ENCODE peak calls at places on chromosomes 7 and 10, in six cellular contexts. I is pancreas, X is adrenal gland, C is left ventricle myocardium inferior, O is cardiac muscle cell, S is K562. F is an unnamed sample.
A peak's percentile ranks its signal among the peaks of the same experiment; 100 is the strongest.

GRCh38 chr7:92916751-92917369 is 80.5 kb upstream of the CDK6 start:
- DNase-seq in I (peak; percentile 44), X (no peak), C (no peak), O (peak; percentile 74), S (no peak), F (peak; percentile 82)

GRCh38 chr10:123642293-123642692 is 23.9 kb upstream of the GPR26 start:
- DNase-seq in I (no peak), X (peak; percentile 18), C (no peak), O (no peak), S (no peak), F (no peak)

GRCh38 chr7:134836447-134836846 is 57.0 kb downstream of the CALD1 start:
- DNase-seq in I (no peak), X (no peak), C (no peak), O (peak; percentile 96), S (no peak), F (no peak)

GRCh38 chr10:78381072-78381471 is 347.4 kb downstream of the RPS24 start:
- DNase-seq in I (no peak), X (no peak), C (no peak), O (no peak), S (peak; percentile 37), F (no peak)

GRCh38 chr10:6610647-6611046 is 30.6 kb upstream of the PRKCQ start:
- DNase-seq in I (no peak), X (no peak), C (no peak), O (no peak), S (no peak), F (no peak)

GRCh38 chr10:19964625-19965024 is 148.4 kb downstream of the PLXDC2 start:
- DNase-seq in I (no peak), X (no peak), C (no peak), O (no peak), S (no peak), F (no peak)

GRCh38 chr7:4244635-4245034 is 437.5 kb upstream of the FOXK1 start:
- DNase-seq in I (no peak), X (no peak), C (no peak), O (no peak), S (no peak), F (no peak)

GRCh38 chr10:91010952-91011351 is 90.1 kb upstream of the ANKRD1 start:
- DNase-seq in I (no peak), X (no peak), C (no peak), O (no peak), S (no peak), F (no peak)

GRCh38 chr10:120420421-120420820 is 36.6 kb upstream of the PLPP4 start:
- DNase-seq in I (no peak), X (no peak), C (no peak), O (no peak), S (no peak), F (no peak)

GRCh38 chr7:28473567-28474266 is 61.4 kb downstream of the CREB5 start:
- DNase-seq in I (no peak), X (no peak), C (peak; percentile 53), O (no peak), S (no peak), F (no peak)

GRCh38 chr7:78388982-78389381 is 590.4 kb downstream of the PHTF2 start:
- DNase-seq in I (no peak), X (no peak), C (no peak), O (no peak), S (no peak), F (no peak)

GRCh38 chr10:6215241-6215640 is 12.5 kb downstream of the PFKFB3 start:
- DNase-seq in I (no peak), X (no peak), C (no peak), O (no peak), S (no peak), F (no peak)

GRCh38 chr7:131170440-131171105 is 157.1 kb upstream of the MKLN1 start:
- DNase-seq in I (no peak), X (no peak), C (no peak), O (peak; percentile 22), S (no peak), F (no peak)

GRCh38 chr7:107387573-107388219 is 82.2 kb upstream of the GPR22 start:
- DNase-seq in I (no peak), X (no peak), C (no peak), O (peak; percentile 42), S (no peak), F (no peak)

GRCh38 chr7:87028636-87029035 is 30.8 kb downstream of the ELAPOR2 start:
- DNase-seq in I (no peak), X (no peak), C (no peak), O (no peak), S (peak; percentile 61), F (peak; percentile 25)

GRCh38 chr7:33040803-33041516 is 21.6 kb downstream of the NT5C3A start:
- DNase-seq in I (peak; percentile 46), X (peak; percentile 45), C (no peak), O (peak; percentile 36), S (peak; percentile 35), F (peak; percentile 90)

GRCh38 chr10:500876-501275 is 188.6 kb downstream of the DIP2C start:
- DNase-seq in I (no peak), X (no peak), C (no peak), O (peak; percentile 45), S (no peak), F (no peak)

GRCh38 chr7:156889089-156889488 is 3.9 kb downstream of the LMBR1 start:
- DNase-seq in I (no peak), X (no peak), C (no peak), O (no peak), S (no peak), F (no peak)

GRCh38 chr7:85685901-85686300 is 499.0 kb upstream of the SEMA3D start:
- DNase-seq in I (no peak), X (no peak), C (no peak), O (peak; percentile 12), S (no peak), F (no peak)

GRCh38 chr7:73706122-73707044 is 13.1 kb downstream of the STX1A start:
- DNase-seq in I (no peak), X (no peak), C (no peak), O (no peak), S (peak; percentile 73), F (no peak)

GRCh38 chr7:19107392-19108147 is 9.9 kb downstream of the TWIST1 start:
- DNase-seq in I (no peak), X (peak; percentile 23), C (no peak), O (peak; percentile 82), S (no peak), F (no peak)

GRCh38 chr7:32890010-32890552 is 1.5 kb downstream of the KBTBD2 start:
- DNase-seq in I (no peak), X (no peak), C (no peak), O (peak; percentile 58), S (no peak), F (no peak)

DNA sequence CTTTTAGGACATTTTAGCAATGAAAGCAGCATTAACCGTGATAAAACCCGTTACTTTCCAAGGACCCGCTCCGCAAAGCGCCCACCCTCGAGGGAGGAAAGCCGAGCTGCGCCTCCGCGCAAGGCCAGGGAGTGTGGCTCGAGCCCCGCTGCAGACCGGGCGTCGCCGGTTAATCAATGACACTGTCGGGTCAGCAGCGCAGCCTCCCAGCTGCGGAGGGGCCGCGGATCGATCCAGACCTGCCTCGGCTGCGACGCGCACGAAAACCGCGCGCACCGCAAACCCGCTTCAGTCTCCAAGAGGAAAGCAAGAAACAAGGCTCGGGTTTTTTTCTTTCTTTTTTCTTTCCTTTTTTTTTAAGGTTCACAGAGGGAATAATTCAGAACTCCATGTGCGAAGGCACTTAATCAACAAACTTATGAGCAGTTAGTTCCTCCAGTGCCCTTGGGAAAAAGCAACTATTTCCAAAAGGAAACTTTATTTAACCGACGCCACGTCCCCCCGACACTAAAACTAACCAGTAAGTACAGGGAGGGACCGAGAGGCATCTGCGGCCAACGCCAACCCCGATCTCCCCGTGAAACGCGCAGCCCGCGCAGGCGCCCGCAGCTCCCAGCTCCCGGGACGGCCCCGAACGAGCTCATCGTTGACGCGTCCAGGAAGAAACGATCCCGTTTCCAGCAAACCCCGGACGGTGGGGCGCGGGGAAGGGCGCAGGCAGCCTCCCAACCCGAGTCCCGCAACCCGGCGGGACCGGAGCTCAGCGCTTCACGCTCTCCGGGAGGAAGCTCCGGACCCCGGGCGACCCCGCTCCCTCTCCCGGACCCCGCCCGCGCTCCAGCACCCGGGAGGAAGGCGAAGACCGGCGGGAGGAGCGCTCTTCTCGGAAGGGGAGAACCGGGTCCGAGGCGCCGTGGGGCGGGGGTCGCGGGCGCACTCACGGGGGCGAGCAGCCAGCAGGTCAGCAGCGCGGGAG is 599 bp downstream of the VIPR2 start:
- DNase-seq in I (peak; percentile 44), X (no peak), C (peak; percentile 55), O (no peak), S (no peak), F (no peak)
- H3K4me3 ChIP-seq in I (peak overlapping the region; percentile 11), X (no peak overlapping the region), C (peak overlapping the region; percentile 85), O (peak overlapping the region; percentile 42), S (no peak overlapping the region), F (no peak overlapping the region)

GRCh38 chr10:99534456-99534938 is 1.8 kb downstream of the NKX2-3 start:
- DNase-seq in I (no peak), X (no peak), C (no peak), O (no peak), S (no peak), F (no peak)

GRCh38 chr10:99535764-99536399 is 3.1 kb downstream of the NKX2-3 start:
- DNase-seq in I (no peak), X (no peak), C (no peak), O (no peak), S (no peak), F (no peak)

GRCh38 chr10:99533496-99534455 is 1.0 kb downstream of the NKX2-3 start:
- DNase-seq in I (no peak), X (no peak), C (no peak), O (no peak), S (no peak), F (no peak)

GRCh38 chr10:99536400-99537254 is 3.9 kb downstream of the NKX2-3 start:
- DNase-seq in I (no peak), X (no peak), C (no peak), O (no peak), S (no peak), F (peak; percentile 53)

GRCh38 chr10:99534939-99535763 is 2.4 kb downstream of the NKX2-3 start:
- DNase-seq in I (no peak), X (no peak), C (no peak), O (peak; percentile 30), S (no peak), F (no peak)
- H3K4me1 ChIP-seq in I (no peaks in the 10 kb centered on the region), X (no peaks in the 10 kb centered on the region), C (peaks cover 60% of the 10 kb centered on the region), O (peaks cover 13% of the 10 kb centered on the region), S (no peaks in the 10 kb centered on the region), F (peaks cover 17% of the 10 kb centered on the region)

DNA sequence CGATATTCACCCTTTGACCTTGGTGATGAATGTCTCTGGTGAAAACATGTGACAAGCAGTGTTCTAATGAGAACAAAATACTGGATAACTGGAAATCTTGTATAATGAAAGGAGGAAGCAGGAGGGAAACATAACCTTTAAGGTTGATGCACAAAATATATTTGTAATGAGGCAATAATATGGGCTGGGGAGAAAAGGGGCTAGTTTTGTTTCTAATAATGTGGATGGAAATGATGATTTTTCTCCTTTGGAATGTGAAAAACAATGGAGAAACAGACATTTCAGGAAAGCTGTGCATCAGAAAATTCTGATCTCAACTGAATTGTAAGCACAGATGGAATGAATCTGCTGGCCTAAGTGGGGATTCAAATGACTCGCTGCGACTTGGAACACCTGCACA is 167.1 kb downstream of the SNX10 start:
- DNase-seq in I (no peak), X (no peak), C (no peak), O (no peak), S (no peak), F (no peak)
- H3K36me3 ChIP-seq in I (no peaks in the 10 kb centered on the region), X (no peaks in the 10 kb centered on the region), C (no peaks in the 10 kb centered on the region), O (no peaks in the 10 kb centered on the region), S (no peaks in the 10 kb centered on the region), F (no peaks in the 10 kb centered on the region)

DNA sequence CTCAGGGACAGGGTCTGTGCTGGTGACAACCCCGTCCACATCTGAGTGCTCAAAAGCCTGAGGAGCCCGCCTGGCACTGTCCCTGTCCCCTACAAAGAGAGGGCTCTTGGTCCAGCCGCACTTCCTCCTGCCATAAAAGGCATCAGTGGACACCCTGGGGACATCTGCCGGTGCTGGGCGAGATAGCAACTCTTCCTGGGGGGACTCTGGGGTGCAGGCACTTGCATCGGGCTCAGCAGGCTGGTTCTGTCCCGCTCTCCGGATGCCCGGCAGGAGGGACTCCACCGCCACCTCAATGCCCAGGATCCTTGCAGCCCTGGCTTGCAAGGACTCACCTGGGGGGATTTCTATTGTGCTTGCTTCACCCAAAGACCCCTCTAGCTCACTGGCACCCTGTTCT is 32.8 kb downstream of the JCAD start:
- DNase-seq in I (no peak), X (no peak), C (no peak), O (no peak), S (no peak), F (no peak)
- H3K4me3 ChIP-seq in I (no peak overlapping the region), X (no peak overlapping the region), C (no peak overlapping the region), O (no peak overlapping the region), S (no peak overlapping the region), F (no peak overlapping the region)

F was measured in HAP-1.